ENCODE peak calls at places on chromosomes 16 and 17, in six cellular contexts. Z, M, X, H, C and L are unnamed samples.

GRCh38 chr17:63361182-63361581 is 84.9 kb downstream of the CYB561 start:
- DNase-seq in Z (no peak), M (no peak), X (no peak), H (no peak), C (no peak), L (no peak)

GRCh38 chr17:69874220-69874670 is 200.8 kb upstream of the KCNJ16 start:
- DNase-seq in Z (no peak), M (no peak), X (no peak), H (no peak), C (no peak), L (no peak)

GRCh38 chr17:33980193-33980592 is 274.9 kb upstream of the CCL2 start:
- DNase-seq in Z (no peak), M (no peak), X (no peak), H (no peak), C (no peak), L (no peak)

GRCh38 chr16:21302454-21302853 is 24.4 kb upstream of the CRYM start:
- DNase-seq in Z (no peak), M (no peak), X (no peak), H (no peak), C (no peak), L (no peak)

GRCh38 chr17:53141280-53141679 is 681.4 kb upstream of the KIF2B start:
- DNase-seq in Z (no peak), M (no peak), X (no peak), H (no peak), C (no peak), L (no peak)

GRCh38 chr16:27355610-27356009 is 41.8 kb downstream of the IL4R start:
- DNase-seq in Z (no peak), M (peak; percentile 41), X (peak; percentile 64), H (peak; percentile 83), C (peak; percentile 55), L (no peak)

GRCh38 chr16:76474048-76474447 is 196.8 kb downstream of the CNTNAP4 start:
- DNase-seq in Z (no peak), M (no peak), X (no peak), H (no peak), C (no peak), L (no peak)

GRCh38 chr16:30996324-30996999 is 11.5 kb downstream of the HSD3B7 start:
- DNase-seq in Z (peak; percentile 68), M (peak; percentile 66), X (no peak), H (no peak), C (peak; percentile 78), L (peak; percentile 59)

GRCh38 chr17:21090889-21091618 is 35.7 kb upstream of the DHRS7B start:
- DNase-seq in Z (no peak), M (no peak), X (no peak), H (no peak), C (no peak), L (no peak)

GRCh38 chr17:40621558-40621957 is 26.1 kb downstream of the SMARCE1 start:
- DNase-seq in Z (no peak), M (no peak), X (no peak), H (no peak), C (no peak), L (no peak)

GRCh38 chr16:24645739-24646645 is 83.5 kb upstream of the TNRC6A start:
- DNase-seq in Z (peak; percentile 90), M (no peak), X (peak; percentile 68), H (no peak), C (no peak), L (no peak)

GRCh38 chr17:28573966-28574480 is 2.7 kb downstream of the ALDOC start:
- DNase-seq in Z (no peak), M (no peak), X (no peak), H (no peak), C (no peak), L (no peak)

GRCh38 chr17:72702998-72703397 is 389.5 kb downstream of the SLC39A11 start:
- DNase-seq in Z (no peak), M (no peak), X (no peak), H (no peak), C (no peak), L (no peak)

GRCh38 chr17:39769974-39770587 is 32.3 kb downstream of the GRB7 start:
- DNase-seq in Z (no peak), M (no peak), X (no peak), H (no peak), C (no peak), L (no peak)

GRCh38 chr17:8420041-8420934 is 15.4 kb upstream of the NDEL1 start:
- DNase-seq in Z (no peak), M (no peak), X (peak; percentile 90), H (no peak), C (peak; percentile 86), L (peak; percentile 82)

GRCh38 chr17:43341705-43342600 is 56.8 kb upstream of the ARL4D start:
- DNase-seq in Z (no peak), M (no peak), X (no peak), H (no peak), C (no peak), L (no peak)

GRCh38 chr16:75761111-75761510 is 34.8 kb upstream of the CPHXL start:
- DNase-seq in Z (no peak), M (no peak), X (no peak), H (no peak), C (no peak), L (no peak)

GRCh38 chr16:1709356-1709755 is 3.4 kb downstream of the MAPK8IP3 start:
- DNase-seq in Z (no peak), M (no peak), X (no peak), H (no peak), C (no peak), L (no peak)

GRCh38 chr16:71900336-71900735 is 5.0 kb downstream of the IST1 start:
- DNase-seq in Z (no peak), M (no peak), X (no peak), H (no peak), C (no peak), L (no peak)

DNA sequence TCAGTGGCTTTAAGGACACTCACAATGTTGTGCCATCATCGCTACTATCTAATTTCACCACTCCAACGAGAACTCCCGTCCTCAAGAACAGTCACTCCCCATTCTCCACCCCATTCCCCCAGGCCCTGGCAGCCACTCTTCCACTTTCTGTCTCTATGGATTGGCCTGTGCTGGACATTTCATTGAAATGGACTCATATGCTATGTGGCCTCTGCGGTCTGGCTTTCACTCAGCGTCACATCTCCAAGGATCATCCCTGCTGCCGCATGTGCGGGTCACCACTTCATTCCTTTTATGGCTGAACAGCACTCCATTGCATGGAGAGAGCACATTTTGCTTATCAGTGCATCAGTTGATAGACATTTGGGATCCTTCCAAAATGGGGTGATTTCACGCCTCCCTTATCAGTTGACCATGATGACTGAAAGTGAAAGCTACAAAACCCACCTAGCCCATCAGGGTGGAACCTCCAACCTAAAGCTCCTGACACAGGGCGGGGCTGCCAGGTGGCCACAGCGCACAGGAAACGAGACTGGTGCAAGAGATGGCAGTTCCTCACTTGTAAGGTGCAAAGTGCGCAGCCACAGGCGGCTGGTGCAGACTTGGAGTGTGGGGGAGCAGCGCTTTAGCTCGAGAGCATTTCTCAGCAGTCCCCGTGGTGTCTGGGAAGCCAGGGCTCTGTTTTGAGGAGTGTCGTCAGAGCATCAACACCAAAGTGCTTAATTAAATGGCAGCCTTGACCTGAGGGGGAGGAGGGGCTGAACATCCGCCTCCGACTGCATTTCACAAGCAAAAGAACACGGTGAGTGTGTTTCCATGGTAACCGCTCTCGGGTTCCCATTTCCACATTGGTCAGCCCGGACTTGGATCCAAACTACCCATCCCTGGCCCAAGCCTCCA is 23.8 kb downstream of the COTL1 start:
- DNase-seq in Z (no peak), M (peak; percentile 42), X (no peak), H (no peak), C (peak; percentile 58), L (peak; percentile 96)
- TF ChIP-seq POLR2A in Z (no peak), M (no peak), X (no peak), H (no peak), C (no peak), L (peak; percentile 69)

GRCh38 chr17:41645371-41646063 is 21.1 kb upstream of the KRT17 start:
- DNase-seq in Z (peak; percentile 64), M (no peak), X (peak; percentile 31), H (no peak), C (no peak), L (no peak)
- H3K27ac ChIP-seq in Z (peak overlapping the region; percentile 79), M (no peak overlapping the region), X (peak overlapping the region; percentile 53), H (no peak overlapping the region), C (no peak overlapping the region), L (peak overlapping the region; percentile 11)

GRCh38 chr16:81838794-81839193 is 59.7 kb downstream of the PLCG2 start:
- DNase-seq in Z (no peak), M (no peak), X (no peak), H (no peak), C (no peak), L (no peak)

GRCh38 chr16:81841709-81842108 is 62.6 kb downstream of the PLCG2 start:
- DNase-seq in Z (no peak), M (no peak), X (no peak), H (no peak), C (no peak), L (no peak)

GRCh38 chr16:81846105-81846504 is 67.0 kb downstream of the PLCG2 start:
- DNase-seq in Z (no peak), M (no peak), X (no peak), H (no peak), C (no peak), L (no peak)

GRCh38 chr16:81843243-81843582 is 64.1 kb downstream of the PLCG2 start:
- DNase-seq in Z (no peak), M (no peak), X (no peak), H (no peak), C (no peak), L (no peak)

DNA sequence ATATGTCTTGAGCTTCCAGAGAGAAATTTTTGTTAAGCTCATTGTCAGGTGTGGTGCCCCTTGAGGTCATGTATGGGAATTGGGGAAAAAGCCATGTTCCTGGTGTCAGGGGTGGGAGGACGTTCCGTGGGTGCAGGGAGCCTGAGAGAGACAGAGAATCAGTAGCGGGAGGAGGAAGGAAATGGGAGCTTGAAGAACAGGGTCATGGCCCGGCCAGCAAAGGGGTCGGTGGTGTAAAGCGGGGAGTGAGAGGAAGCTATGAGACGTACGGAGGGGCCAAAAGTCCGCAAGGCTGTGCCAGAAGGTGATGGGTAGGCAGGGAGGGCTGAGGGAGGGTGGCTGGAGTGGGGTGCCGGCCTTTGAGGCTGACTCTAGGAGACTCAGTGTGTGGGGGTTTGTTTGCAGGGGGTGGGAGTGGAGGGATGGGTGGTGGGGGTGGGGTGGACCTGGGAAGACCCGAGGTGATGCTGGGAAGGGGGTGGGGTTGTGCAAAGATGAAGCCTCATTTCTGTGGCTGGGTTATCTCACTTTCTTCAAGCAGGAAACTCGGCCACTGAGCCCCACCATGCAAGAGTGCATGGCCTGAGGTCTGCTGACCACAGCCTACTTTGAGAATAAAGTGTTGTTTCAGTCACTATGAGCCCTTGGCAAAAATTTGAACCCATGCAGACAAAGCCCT is 63.6 kb downstream of the PLCG2 start:
- DNase-seq in Z (no peak), M (no peak), X (no peak), H (no peak), C (no peak), L (no peak)
- TF ChIP-seq POLR2A in Z (no peak), M (no peak), X (no peak), H (no peak), C (no peak), L (no peak)

GRCh38 chr16:12459401-12459791 is 344.3 kb downstream of the CPPED1 start:
- DNase-seq in Z (no peak), M (no peak), X (peak; percentile 53), H (no peak), C (peak; percentile 53), L (no peak)

GRCh38 chr16:12461201-12461600 is 342.5 kb downstream of the CPPED1 start:
- DNase-seq in Z (no peak), M (no peak), X (no peak), H (no peak), C (no peak), L (no peak)

GRCh38 chr16:12459993-12460392 is 343.7 kb downstream of the CPPED1 start:
- DNase-seq in Z (no peak), M (no peak), X (no peak), H (no peak), C (no peak), L (no peak)

GRCh38 chr16:12458051-12458450 is 345.6 kb downstream of the CPPED1 start:
- DNase-seq in Z (no peak), M (no peak), X (no peak), H (no peak), C (no peak), L (no peak)

GRCh38 chr16:12458591-12459400 is 344.9 kb downstream of the CPPED1 start:
- DNase-seq in Z (no peak), M (no peak), X (peak; percentile 47), H (no peak), C (peak; percentile 60), L (no peak)
- H3K27ac ChIP-seq in Z (no peak overlapping the region), M (no peak overlapping the region), X (peak overlapping the region; percentile 77), H (no peak overlapping the region), C (no peak overlapping the region), L (peak overlapping the region; percentile 10)